ENCODE peak calls at places on chromosomes 16 and 17, in nine cellular contexts. C, Y, A, K, U, T, Q, M and G are unnamed samples.

GRCh38 chr17:50594040-50594618 is 33.6 kb downstream of the CACNA1G start:
- DNase-seq in T (no peak), Q (no peak), M (no peak), Y (no peak), K (no peak), A (no peak), C (no peak), U (no peak), G (no peak)

GRCh38 chr16:53091508-53092211 is 36.9 kb downstream of the CHD9 start:
- DNase-seq in T (no peak), A (peak), K (peak), C (no peak), Q (peak), M (peak), U (peak), Y (no peak), G (no peak)

GRCh38 chr16:3983081-3983520 is 102.6 kb upstream of the CREBBP start:
- DNase-seq in U (no peak), K (no peak), Y (peak), T (peak), A (peak), Q (peak), M (peak), C (peak), G (peak)

GRCh38 chr17:48985436-48986245 is 11.5 kb upstream of the IGF2BP1 start:
- DNase-seq in A (no peak), K (no peak), T (no peak), U (no peak), Q (no peak), Y (peak), M (no peak), C (no peak), G (no peak)

GRCh38 chr17:48037036-48037881 is at the start of gene COPZ2:
- DNase-seq in Q (no peak), M (peak), Y (peak), T (peak), C (peak), A (peak), K (peak), U (no peak), G (no peak)

GRCh38 chr17:78343099-78343432 is 16.8 kb downstream of the SOCS3 start:
- DNase-seq in U (no peak), Q (peak), Y (peak), M (peak), C (peak), K (peak), A (peak), T (no peak), G (peak)

GRCh38 chr16:28131743-28132393 is 68.4 kb upstream of the GSG1L start:
- DNase-seq in U (no peak), T (no peak), Y (no peak), Q (no peak), M (no peak), K (no peak), A (no peak), C (no peak), G (no peak)

GRCh38 chr17:50203589-50204345 is 2.3 kb upstream of the COL1A1 start:
- DNase-seq in Q (no peak), Y (no peak), A (peak), T (no peak), C (no peak), K (no peak), U (no peak), M (peak), G (no peak)

GRCh38 chr17:64146418-64147109 is 16.6 kb upstream of the ERN1 start:
- DNase-seq in M (peak), U (no peak), A (peak), K (peak), T (peak), Y (peak), C (peak), Q (peak), G (peak)

GRCh38 chr16:79808731-79809130 is 208.2 kb upstream of the MAF start:
- DNase-seq in Y (no peak), M (no peak), C (no peak), A (no peak), U (no peak), Q (no peak), T (no peak), K (no peak), G (no peak)

GRCh38 chr16:8962393-8963009 is 1.2 kb downstream of the USP7 start:
- DNase-seq in M (no peak), C (no peak), T (no peak), K (no peak), A (no peak), Y (peak), Q (peak), U (no peak), G (peak)

GRCh38 chr17:64698725-64699124 is 36.6 kb upstream of the SMURF2 start:
- DNase-seq in U (no peak), M (peak), Q (no peak), T (no peak), A (no peak), C (no peak), K (no peak), Y (no peak), G (no peak)

GRCh38 chr16:964696-965395 is 5.9 kb downstream of the LMF1 start:
- DNase-seq in T (no peak), A (no peak), Q (no peak), M (no peak), C (no peak), K (no peak), Y (peak), U (no peak), G (no peak)

GRCh38 chr16:85252461-85252860 is 140.2 kb upstream of the CIBAR2 start:
- DNase-seq in U (no peak), M (no peak), Q (no peak), A (no peak), K (peak), Y (no peak), T (no peak), C (no peak), G (no peak)

GRCh38 chr17:82434216-82434565 is 15.8 kb upstream of the OGFOD3 start:
- DNase-seq in U (no peak), Y (no peak), Q (no peak), C (no peak), T (no peak), K (no peak), A (no peak), M (no peak), G (no peak)

GRCh38 chr16:29760567-29761279 is 14.9 kb upstream of the C16orf54 start:
- DNase-seq in M (no peak), T (no peak), Y (no peak), C (no peak), Q (no peak), K (no peak), U (no peak), A (no peak), G (no peak)

GRCh38 chr17:12050646-12051225 is 30.1 kb downstream of the MAP2K4 start:
- DNase-seq in U (no peak), K (no peak), M (no peak), C (no peak), A (no peak), Q (no peak), Y (no peak), T (no peak), G (no peak)

GRCh38 chr17:16988749-16989229 is 16.9 kb upstream of the TNFRSF13B start:
- DNase-seq in C (peak), Y (no peak), A (peak), M (no peak), T (no peak), U (peak), Q (no peak), K (no peak), G (no peak)

GRCh38 chr16:85796152-85796551 is 3.2 kb downstream of the EMC8 start:
- DNase-seq in C (no peak), Y (no peak), M (no peak), T (no peak), U (no peak), A (no peak), K (no peak), Q (no peak), G (no peak)

GRCh38 chr17:3880983-3881382 is 11.9 kb downstream of the CAMKK1 start:
- DNase-seq in A (no peak), T (no peak), M (no peak), U (no peak), C (no peak), Q (no peak), Y (no peak), K (no peak), G (no peak)

GRCh38 chr16:48441863-48442279 is 56.7 kb upstream of the SIAH1 start:
- DNase-seq in T (no peak), Q (no peak), K (no peak), U (no peak), M (no peak), Y (no peak), C (no peak), A (no peak), G (no peak)